ENCODE peak calls at places on chromosomes 16 and 17, in seven cellular contexts. F is BJ, M is neural crest cell, G is HCT116, H is BE2C, Y is AG04450, O is nephron progenitor cell. S is an unnamed sample.

GRCh38 chr17:27577884-27578717 is 52.9 kb upstream of the LGALS9 start:
- DNase-seq in F (no peak), M (no peak), G (no peak), H (peak), Y (no peak), O (no peak), S (no peak)

GRCh38 chr17:17915183-17915582 is 57.0 kb downstream of the TOM1L2 start:
- DNase-seq in F (no peak), M (no peak), G (no peak), H (no peak), Y (no peak), O (no peak), S (no peak)

GRCh38 chr16:88628512-88628974 is 9.8 kb upstream of the IL17C start:
- DNase-seq in F (no peak), M (peak), G (no peak), H (peak), Y (no peak), O (peak), S (peak)

GRCh38 chr17:20009052-20009301 is 182 bp upstream of the SPECC1 start:
- DNase-seq in F (no peak), M (no peak), G (no peak), H (no peak), Y (no peak), O (no peak), S (no peak)

GRCh38 chr17:45677770-45678169 is 106.3 kb upstream of the CRHR1 start:
- DNase-seq in F (no peak), M (no peak), G (no peak), H (no peak), Y (no peak), O (no peak), S (no peak)

GRCh38 chr16:85507342-85507741 is 105.8 kb upstream of the GSE1 start:
- DNase-seq in F (no peak), M (no peak), G (no peak), H (no peak), Y (no peak), O (no peak), S (no peak)

GRCh38 chr17:62737513-62737912 is 70.6 kb downstream of the MARCHF10 start:
- DNase-seq in F (no peak), M (no peak), G (no peak), H (no peak), Y (no peak), O (no peak), S (no peak)

GRCh38 chr17:48630009-48630924 is 4.1 kb upstream of the HOXB9 start:
- DNase-seq in F (no peak), M (no peak), G (no peak), H (no peak), Y (no peak), O (peak), S (no peak)

GRCh38 chr16:16933861-16934260 is 536.9 kb downstream of the XYLT1 start:
- DNase-seq in F (no peak), M (no peak), G (no peak), H (no peak), Y (no peak), O (no peak), S (no peak)

GRCh38 chr16:11792404-11793260 is 4.4 kb downstream of the ZC3H7A start:
- DNase-seq in F (no peak), M (no peak), G (no peak), H (peak), Y (no peak), O (no peak), S (no peak)

GRCh38 chr16:13401631-13402030 is 500.2 kb downstream of the SHISA9 start:
- DNase-seq in F (no peak), M (no peak), G (no peak), H (no peak), Y (no peak), O (no peak), S (no peak)

GRCh38 chr17:7850118-7850504 is 4.8 kb upstream of the TMEM88 start:
- DNase-seq in F (no peak), M (no peak), G (no peak), H (no peak), Y (no peak), O (no peak), S (no peak)

GRCh38 chr16:47978491-47979490 is 177.0 kb downstream of the ABCC12 start:
- DNase-seq in F (no peak), M (no peak), G (no peak), H (no peak), Y (no peak), O (no peak), S (no peak)

GRCh38 chr17:13310858-13311257 is 290.9 kb downstream of the HS3ST3A1 start:
- DNase-seq in F (no peak), M (no peak), G (no peak), H (no peak), Y (no peak), O (no peak), S (no peak)

GRCh38 chr16:56488035-56488434 is 31.8 kb downstream of the BBS2 start:
- DNase-seq in F (no peak), M (no peak), G (no peak), H (no peak), Y (no peak), O (no peak), S (no peak)

GRCh38 chr17:78315355-78316114 is 44.3 kb downstream of the SOCS3 start:
- DNase-seq in F (peak), M (no peak), G (peak), H (no peak), Y (peak), O (no peak), S (no peak)

GRCh38 chr17:80984749-80985148 is 6.9 kb upstream of the CHMP6 start:
- DNase-seq in F (peak), M (no peak), G (peak), H (no peak), Y (peak), O (no peak), S (no peak)

GRCh38 chr17:71828182-71828596 is 292.6 kb upstream of the SOX9 start:
- DNase-seq in F (peak), M (peak), G (no peak), H (peak), Y (no peak), O (peak), S (peak)

GRCh38 chr16:57260294-57260929 is 15.4 kb downstream of the ARL2BP start:
- DNase-seq in F (peak), M (peak), G (no peak), H (no peak), Y (peak), O (no peak), S (peak)

GRCh38 chr17:60630352-60630751 is 30.4 kb downstream of the PPM1D start:
- DNase-seq in F (no peak), M (no peak), G (no peak), H (no peak), Y (no peak), O (no peak), S (no peak)

GRCh38 chr16:72946474-72947194 is 101.3 kb downstream of the ZFHX3 start:
- DNase-seq in F (no peak), M (no peak), G (no peak), H (no peak), Y (no peak), O (no peak), S (no peak)

GRCh38 chr16:29729116-29729521 is 16.7 kb downstream of the C16orf54 start:
- DNase-seq in F (no peak), M (no peak), G (peak), H (peak), Y (peak), O (peak), S (peak)

GRCh38 chr17:6713918-6714271 is 726 bp upstream of the SLC13A5 start:
- DNase-seq in F (no peak), M (no peak), G (no peak), H (no peak), Y (no peak), O (peak), S (no peak)

GRCh38 chr17:17837380-17837821 is 615 bp upstream of the SREBF1 start:
- DNase-seq in F (peak), M (no peak), G (peak), H (no peak), Y (no peak), O (no peak), S (no peak)

DNA sequence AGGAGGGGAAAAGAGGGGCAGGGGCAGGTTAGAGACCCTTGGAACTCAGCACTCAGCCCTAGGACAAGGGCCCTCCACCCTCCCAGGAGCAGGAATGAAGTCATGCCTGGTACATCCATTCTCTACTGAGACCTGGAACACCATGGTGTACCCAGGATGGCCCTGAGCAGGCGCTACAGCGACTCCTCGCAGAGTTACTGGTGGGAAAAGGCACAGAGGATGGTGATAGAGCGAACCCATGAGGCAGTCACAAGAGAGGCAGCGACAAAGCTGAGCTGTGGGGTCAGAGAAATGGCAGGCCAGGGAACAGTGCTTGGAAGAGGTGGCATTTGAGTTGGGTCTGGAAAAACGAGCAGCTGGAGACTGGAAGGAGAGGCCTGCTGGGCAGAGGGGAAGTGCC is 37.5 kb downstream of the SRCIN1 start:
- DNase-seq in F (no peak), M (no peak), G (no peak), H (no peak), Y (no peak), O (no peak), S (no peak)
- TF ChIP-seq CTCF in F (no peak), M (no peak), G (no peak), H (peak), Y (no peak), O (no peak), S (no peak)

GRCh38 chr16:83066011-83066410 is 439.2 kb downstream of the CDH13 start:
- DNase-seq in F (no peak), M (no peak), G (no peak), H (no peak), Y (no peak), O (no peak), S (no peak)

GRCh38 chr16:83066881-83067280 is 440.1 kb downstream of the CDH13 start:
- DNase-seq in F (no peak), M (no peak), G (no peak), H (no peak), Y (no peak), O (no peak), S (no peak)

GRCh38 chr16:83070416-83071199 is 443.8 kb downstream of the CDH13 start:
- DNase-seq in F (peak), M (no peak), G (no peak), H (no peak), Y (no peak), O (no peak), S (no peak)

GRCh38 chr16:83068686-83069085 is 441.9 kb downstream of the CDH13 start:
- DNase-seq in F (no peak), M (no peak), G (no peak), H (no peak), Y (no peak), O (no peak), S (no peak)
- TF ChIP-seq CTCF in F (peak), M (no peak), G (no peak), H (no peak), Y (peak), O (no peak), S (no peak)

GRCh38 chr17:75271233-75271954 is 363 bp upstream of the MIF4GD start:
- DNase-seq in F (no peak), M (peak), G (no peak), H (peak), Y (no peak), O (peak), S (peak)
- TF ChIP-seq CTCF in F (peak), M (peak), G (no peak), H (no peak), Y (peak), O (peak), S (peak)

GRCh38 chr17:40404003-40404402 is 13.7 kb downstream of the TOP2A start:
- DNase-seq in F (no peak), M (no peak), G (no peak), H (no peak), Y (no peak), O (no peak), S (no peak)

GRCh38 chr17:40399185-40399584 is 18.5 kb downstream of the TOP2A start:
- DNase-seq in F (peak), M (no peak), G (peak), H (no peak), Y (peak), O (no peak), S (no peak)

GRCh38 chr17:40407460-40407859 is 10.2 kb downstream of the TOP2A start:
- DNase-seq in F (no peak), M (no peak), G (no peak), H (no peak), Y (no peak), O (no peak), S (no peak)

DNA sequence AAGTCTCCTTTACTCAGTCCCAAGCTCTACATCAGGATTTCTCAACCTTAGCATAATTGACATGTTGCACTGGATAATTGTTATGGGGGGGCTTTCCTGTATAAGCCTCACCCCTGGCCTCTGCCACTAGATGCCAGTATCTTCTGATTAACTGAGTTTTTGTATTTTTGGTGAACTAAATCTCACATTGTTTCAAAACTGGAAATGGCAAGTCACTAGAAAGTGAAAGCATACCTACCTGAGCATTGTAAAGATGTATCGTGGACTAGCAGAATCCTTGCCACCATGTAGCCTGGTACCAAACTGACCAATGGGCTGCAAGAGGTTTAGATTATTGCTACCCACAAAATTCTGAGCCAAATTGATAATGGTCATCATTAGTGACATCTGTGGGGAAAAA is 15.0 kb downstream of the TOP2A start:
- DNase-seq in F (no peak), M (no peak), G (no peak), H (no peak), Y (no peak), O (no peak), S (no peak)
- TF ChIP-seq CTCF in F (no peak), M (no peak), G (no peak), H (no peak), Y (no peak), O (no peak), S (no peak)

S was measured in endothelial cell.